ENCODE peak calls at places on chromosomes 3 and 15, in six cellular contexts. X, K, J, Q, U and Y are unnamed samples. For H3K4me1, the result is how much of the 10 kb centered on the place peaks cover.

GRCh38 chr3:101617478-101617877 is 43.5 kb downstream of the PCNP start:
- DNase-seq in X (no peak), K (no peak), J (no peak), Q (no peak), U (no peak), Y (peak)

GRCh38 chr15:27589260-27589659 is 509.9 kb downstream of the OCA2 start:
- DNase-seq in X (no peak), K (no peak), J (no peak), Q (no peak), U (no peak), Y (no peak)

GRCh38 chr3:78221796-78222195 is 1181.9 kb downstream of the ROBO2 start:
- DNase-seq in X (no peak), K (no peak), J (no peak), Q (no peak), U (no peak), Y (no peak)

GRCh38 chr15:40999190-40999589 is 45.9 kb downstream of the CHAC1 start:
- DNase-seq in X (no peak), K (no peak), J (no peak), Q (no peak), U (no peak), Y (peak)

GRCh38 chr3:46755646-46756045 is 38.0 kb upstream of the PRSS50 start:
- DNase-seq in X (no peak), K (no peak), J (no peak), Q (no peak), U (no peak), Y (no peak)

GRCh38 chr3:33426068-33426467 is 14.1 kb downstream of the UBP1 start:
- DNase-seq in X (no peak), K (no peak), J (no peak), Q (no peak), U (no peak), Y (no peak)

GRCh38 chr3:146387566-146387965 is 81.8 kb downstream of the PLSCR2 start:
- DNase-seq in X (no peak), K (no peak), J (no peak), Q (no peak), U (no peak), Y (no peak)

GRCh38 chr15:35753486-35753885 is 207.5 kb upstream of the DPH6 start:
- DNase-seq in X (no peak), K (no peak), J (no peak), Q (no peak), U (no peak), Y (no peak)

GRCh38 chr15:82935382-82935781 is 17.1 kb downstream of the HOMER2 start:
- DNase-seq in X (no peak), K (no peak), J (no peak), Q (no peak), U (no peak), Y (no peak)

GRCh38 chr3:13707456-13707855 is 158.5 kb downstream of the FBLN2 start:
- DNase-seq in X (no peak), K (peak), J (no peak), Q (no peak), U (peak), Y (no peak)

GRCh38 chr3:141393151-141394076 is 25.1 kb downstream of the ZBTB38 start:
- DNase-seq in X (no peak), K (no peak), J (no peak), Q (peak), U (no peak), Y (peak)

GRCh38 chr3:58052373-58053273 is 44.4 kb downstream of the FLNB start:
- DNase-seq in X (peak), K (peak), J (peak), Q (peak), U (peak), Y (peak)

GRCh38 chr15:67917037-67917436 is 77.2 kb upstream of the RNU6-1 start:
- DNase-seq in X (no peak), K (peak), J (peak), Q (no peak), U (no peak), Y (no peak)

DNA sequence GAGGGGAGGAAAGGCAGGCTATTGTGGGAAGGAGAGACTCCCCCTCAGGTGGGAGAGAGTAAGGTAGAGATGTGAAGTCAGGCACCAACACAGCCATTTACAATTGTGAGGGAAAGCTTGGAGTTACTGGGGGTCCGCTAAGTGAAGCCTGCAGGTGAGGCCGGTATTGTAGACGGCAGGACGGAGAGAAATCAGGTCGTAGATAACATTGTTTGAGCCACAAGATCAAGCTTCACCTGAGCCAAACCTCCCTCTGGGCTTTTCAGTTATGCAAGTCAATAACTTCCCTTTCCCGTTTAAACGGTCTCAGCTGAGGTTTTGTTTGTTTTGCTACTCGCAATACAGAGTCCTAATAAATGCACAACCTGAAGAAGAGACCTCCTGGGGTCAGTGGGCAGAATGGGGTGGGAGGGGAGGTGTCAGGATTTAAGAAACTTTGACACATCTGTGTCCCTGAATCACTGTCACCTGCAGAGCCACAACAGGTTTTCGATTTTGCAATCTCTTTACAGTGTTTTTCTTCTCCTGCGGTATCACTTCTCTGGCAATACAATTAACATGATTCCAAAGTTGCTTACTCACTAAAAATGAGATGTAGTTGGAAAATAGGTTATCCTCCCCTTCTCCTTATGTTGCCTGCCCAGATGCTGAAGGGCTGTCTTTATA is 72.0 kb upstream of the GLCE start:
- DNase-seq in X (no peak), K (no peak), J (no peak), Q (no peak), U (no peak), Y (no peak)
- H3K4me1 ChIP-seq in X (under half), K (under half), J (under half), Q (under half), U (under half), Y (half or more)

GRCh38 chr3:106825962-106826605 is 551.2 kb upstream of the CCDC54 start:
- DNase-seq in X (no peak), K (no peak), J (no peak), Q (peak), U (no peak), Y (peak)
- H3K4me1 ChIP-seq in X (under half), K (under half), J (under half), Q (under half), U (under half), Y (half or more)

DNA sequence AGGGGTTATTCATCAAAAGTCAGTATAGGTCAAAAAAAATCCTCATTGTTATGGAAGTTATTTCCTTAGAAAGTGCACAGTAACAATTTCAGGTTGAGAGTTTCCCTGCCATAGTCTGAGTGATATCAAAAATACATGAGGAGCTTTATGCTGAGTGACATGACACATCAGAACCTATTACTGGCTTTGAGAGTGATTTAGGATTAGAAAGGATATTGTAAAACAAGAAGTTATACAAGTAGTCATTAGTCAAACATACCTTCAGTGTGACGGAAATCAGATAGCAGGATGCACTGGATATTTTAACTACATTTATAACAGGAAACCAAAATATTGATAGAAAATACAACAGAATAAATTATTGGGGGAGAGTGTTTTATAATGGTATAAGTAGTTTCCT is 471.1 kb downstream of the VGLL3 start:
- DNase-seq in X (no peak), K (no peak), J (no peak), Q (no peak), U (no peak), Y (no peak)
- H3K4me1 ChIP-seq in X (under half), K (under half), J (under half), Q (under half), U (under half), Y (under half)

GRCh38 chr15:45166792-45167630 is 20.8 kb downstream of the SHF start:
- DNase-seq in X (peak), K (peak), J (peak), Q (peak), U (peak), Y (peak)

GRCh38 chr15:45167631-45168205 is 20.0 kb downstream of the SHF start:
- DNase-seq in X (no peak), K (no peak), J (no peak), Q (no peak), U (no peak), Y (no peak)

GRCh38 chr15:45169608-45170480 is 17.9 kb downstream of the SHF start:
- DNase-seq in X (no peak), K (no peak), J (no peak), Q (no peak), U (no peak), Y (no peak)

GRCh38 chr15:45168751-45169551 is 18.8 kb downstream of the SHF start:
- DNase-seq in X (no peak), K (no peak), J (no peak), Q (no peak), U (no peak), Y (no peak)

GRCh38 chr15:45168286-45168685 is 19.5 kb downstream of the SHF start:
- DNase-seq in X (no peak), K (no peak), J (no peak), Q (no peak), U (no peak), Y (no peak)
- H3K4me1 ChIP-seq in X (under half), K (under half), J (under half), Q (under half), U (under half), Y (under half)